ENCODE peak calls at places on chromosomes 13 and 19, in nine cellular contexts. G, N, H, Y, U, X, K, Z and O are unnamed samples.

GRCh38 chr19:39524495-39524894 is 8.2 kb downstream of the EID2B start:
- DNase-seq in Y (no peak), N (no peak), H (no peak), K (no peak), G (no peak), X (no peak), Z (peak; percentile 25), U (no peak), O (no peak)

GRCh38 chr13:25171517-25172302 is at the start of gene AMER2:
- DNase-seq in Z (peak; percentile 65), U (peak; percentile 11), G (peak; percentile 70), N (no peak), Y (no peak), X (no peak), H (peak; percentile 86), K (no peak), O (peak; percentile 86)

GRCh38 chr19:7818806-7819205 is 11.2 kb upstream of the EVI5L start:
- DNase-seq in K (no peak), G (no peak), U (no peak), X (no peak), H (no peak), N (no peak), Y (no peak), Z (no peak), O (no peak)

GRCh38 chr13:63614874-63615612 is 2199.4 kb upstream of the PCDH20 start:
- DNase-seq in X (no peak), Z (no peak), K (no peak), H (no peak), G (no peak), U (no peak), Y (no peak), N (no peak), O (no peak)

GRCh38 chr13:77838271-77838670 is 80.4 kb downstream of the EDNRB start:
- DNase-seq in H (no peak), K (no peak), G (no peak), Z (no peak), N (no peak), Y (no peak), X (no peak), U (no peak), O (no peak)

GRCh38 chr13:111398715-111399299 is 78.4 kb downstream of the TEX29 start:
- DNase-seq in K (no peak), N (peak; percentile 5), H (no peak), X (no peak), G (no peak), Z (no peak), Y (peak; percentile 11), U (peak; percentile 72), O (no peak)

GRCh38 chr19:37007587-37008220 is 70.5 kb upstream of the ZNF420 start:
- DNase-seq in N (peak; percentile 27), G (no peak), X (no peak), H (peak; percentile 32), U (peak; percentile 67), K (peak; percentile 45), Y (no peak), Z (peak; percentile 29), O (no peak)

GRCh38 chr13:45370922-45371406 is 30.0 kb upstream of the TPT1 start:
- DNase-seq in Y (peak; percentile 64), U (peak; percentile 75), K (peak; percentile 67), H (peak; percentile 51), X (peak; percentile 72), N (peak; percentile 71), G (peak; percentile 87), Z (peak; percentile 48), O (peak; percentile 82)

GRCh38 chr19:1725100-1726064 is 27.9 kb upstream of the ONECUT3 start:
- DNase-seq in U (peak; percentile 24), X (no peak), H (peak; percentile 60), G (peak; percentile 83), Z (peak; percentile 47), N (peak; percentile 65), K (no peak), Y (no peak), O (peak; percentile 88)

GRCh38 chr19:54179921-54180452 is 7.0 kb upstream of the TMC4 start:
- DNase-seq in Y (no peak), Z (no peak), K (no peak), G (peak; percentile 89), U (peak; percentile 35), N (peak; percentile 72), X (peak; percentile 74), H (no peak), O (peak; percentile 79)

GRCh38 chr19:37966211-37967072 is 59.4 kb downstream of the SIPA1L3 start:
- DNase-seq in K (peak; percentile 69), H (no peak), Y (no peak), N (no peak), Z (no peak), G (no peak), U (no peak), X (no peak), O (no peak)

GRCh38 chr19:15447057-15447456 is 2.7 kb downstream of the WIZ start:
- DNase-seq in U (no peak), G (no peak), K (no peak), N (no peak), Y (no peak), H (no peak), Z (no peak), X (no peak), O (no peak)

GRCh38 chr13:94535231-94535630 is 55.7 kb upstream of the DCT start:
- DNase-seq in Z (no peak), N (no peak), Y (no peak), G (no peak), H (no peak), X (no peak), U (no peak), K (no peak), O (no peak)

GRCh38 chr13:44734204-44734707 is 158.1 kb upstream of the TSC22D1 start:
- DNase-seq in Z (no peak), U (peak; percentile 82), Y (no peak), H (no peak), G (no peak), X (no peak), K (peak; percentile 87), N (peak; percentile 91), O (no peak)

GRCh38 chr19:17749912-17750317 is 1.4 kb upstream of the FCHO1 start:
- DNase-seq in N (no peak), Z (no peak), U (peak; percentile 12), G (no peak), K (no peak), Y (no peak), X (no peak), H (no peak), O (no peak)

GRCh38 chr19:6066661-6067646 is 43.3 kb downstream of the RFX2 start:
- DNase-seq in Y (peak; percentile 96), U (peak; percentile 88), N (peak; percentile 92), K (peak; percentile 93), H (peak; percentile 39), X (peak; percentile 90), G (peak; percentile 73), Z (no peak), O (peak; percentile 85)

GRCh38 chr13:111270765-111271164 is 49.7 kb upstream of the TEX29 start:
- DNase-seq in N (no peak), Y (no peak), K (no peak), H (no peak), G (no peak), X (no peak), U (peak; percentile 69), Z (no peak), O (no peak)

DNA sequence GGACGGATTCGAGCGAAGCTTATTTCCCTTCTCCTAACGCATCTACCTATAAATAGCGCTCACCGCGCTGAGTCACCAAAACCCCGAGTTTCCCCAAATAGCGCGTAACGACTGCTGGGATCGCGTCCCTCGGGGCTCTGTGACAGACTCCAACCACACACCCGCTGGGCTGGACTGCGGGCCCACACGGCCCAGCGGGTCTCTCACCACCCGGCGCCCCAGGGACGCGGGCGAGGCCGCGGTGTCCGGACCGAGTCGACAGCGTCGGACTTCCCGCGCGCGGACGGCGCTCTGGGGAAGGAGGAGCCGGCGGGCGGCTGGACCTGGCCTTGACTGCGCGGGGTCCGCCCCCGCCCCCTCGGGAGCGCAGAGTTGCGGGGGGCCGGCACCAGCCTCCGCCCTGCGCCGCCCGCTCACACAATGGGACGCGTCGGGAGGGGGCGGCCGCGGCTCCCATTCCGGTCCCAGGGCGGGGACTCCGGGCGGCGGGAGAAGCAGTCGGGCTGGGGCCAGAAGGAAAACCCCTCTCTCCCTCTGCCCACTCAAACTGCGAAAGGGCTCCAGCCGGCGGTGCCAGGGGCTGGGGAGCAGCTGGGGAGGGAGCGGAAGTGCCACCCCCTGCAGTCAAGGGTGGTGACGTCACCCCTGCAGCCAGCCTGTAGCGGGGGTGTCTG is 108.8 kb downstream of the KCNRG start:
- DNase-seq in X (peak; percentile 84), H (no peak), Y (peak; percentile 90), U (peak; percentile 94), K (peak; percentile 96), G (peak; percentile 89), Z (no peak), N (peak; percentile 79), O (peak; percentile 88)
- TF ChIP-seq CTCF in X (no peak), H (no peak), Y (no peak), U (no peak), K (no peak), G (no peak), Z (peak; percentile 26), N (no peak), O (no peak)

DNA sequence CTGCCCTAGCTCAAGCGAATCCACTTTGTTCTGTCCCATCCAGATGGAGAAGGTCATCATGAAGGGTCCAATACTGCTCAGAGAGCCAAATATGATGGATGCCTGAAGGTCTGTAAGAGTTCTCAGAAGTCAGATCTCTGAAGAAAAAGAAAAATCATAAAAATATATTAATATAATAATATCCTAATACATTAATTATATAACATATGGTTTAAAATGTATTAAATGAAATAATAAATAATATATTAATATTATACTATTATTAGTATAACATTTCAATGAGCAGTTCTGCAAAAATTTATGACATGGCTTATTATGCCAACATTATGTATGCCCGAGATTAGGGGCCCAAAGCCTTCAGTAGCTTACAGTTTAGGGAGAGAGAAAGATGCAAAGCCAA is 78.2 kb upstream of the GPR12 start:
- DNase-seq in N (no peak), X (no peak), H (no peak), K (no peak), Y (no peak), Z (no peak), G (no peak), U (no peak), O (no peak)
- TF ChIP-seq CTCF in N (no peak), X (no peak), H (no peak), K (no peak), Y (no peak), Z (no peak), G (no peak), U (no peak), O (no peak)

GRCh38 chr13:31051999-31052398 is 109.7 kb downstream of the HSPH1 start:
- DNase-seq in Z (no peak), U (no peak), Y (no peak), G (no peak), K (no peak), H (no peak), N (no peak), X (no peak), O (no peak)
- TF ChIP-seq CTCF in Z (no peak), U (no peak), Y (no peak), G (no peak), K (no peak), H (no peak), N (no peak), X (no peak), O (no peak)

DNA sequence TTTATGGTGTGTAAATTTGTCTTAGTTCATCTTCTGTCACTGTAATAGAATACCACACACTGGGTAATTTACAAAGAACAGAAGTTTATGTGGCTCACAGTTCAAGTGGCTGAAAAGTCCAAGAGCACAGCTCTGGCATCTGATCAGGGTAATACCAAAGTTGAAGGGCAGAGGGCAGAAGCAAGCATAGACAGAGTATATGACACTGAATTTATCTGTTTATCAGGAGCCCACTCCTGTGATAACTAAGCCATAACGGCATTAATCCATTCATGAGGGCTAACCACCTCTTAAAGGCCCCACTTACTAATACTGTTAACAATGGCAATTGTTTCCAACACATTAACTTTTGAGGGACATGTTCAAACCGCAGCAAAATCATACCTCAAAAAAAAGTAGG is 4.0 kb upstream of the RFXAP start:
- DNase-seq in K (no peak), X (no peak), Y (no peak), U (no peak), Z (no peak), N (no peak), H (no peak), G (no peak), O (no peak)
- TF ChIP-seq CTCF in K (no peak), X (no peak), Y (no peak), U (peak; percentile 48), Z (peak; percentile 40), N (no peak), H (peak; percentile 17), G (peak; percentile 30), O (peak; percentile 13)